ENCODE peak calls at places on chromosomes 1 and 21, in ten cellular contexts. C, Q, E, M, O, P, T, S, L and B are unnamed samples.

GRCh38 chr1:107459204-107459904 is 318.5 kb downstream of the NTNG1 start:
- ATAC-seq in C (no peak), Q (no peak), E (no peak), M (no peak), O (no peak), P (no peak), T (no peak), S (no peak), L (no peak), B (no peak)

GRCh38 chr1:24743404-24744211 is 1.6 kb upstream of the CLIC4 start:
- ATAC-seq in C (no peak), Q (no peak), E (no peak), M (no peak), O (no peak), P (no peak), T (no peak), S (no peak), L (no peak), B (no peak)

GRCh38 chr1:214514819-214515383 is 36.5 kb downstream of the PTPN14 start:
- ATAC-seq in C (no peak), Q (no peak), E (no peak), M (no peak), O (no peak), P (no peak), T (no peak), S (no peak), L (no peak), B (no peak)

GRCh38 chr1:3369437-3370076 is 84.9 kb upstream of the ARHGEF16 start:
- ATAC-seq in C (peak), Q (no peak), E (no peak), M (no peak), O (peak), P (no peak), T (no peak), S (no peak), L (peak), B (peak)

GRCh38 chr21:33443174-33443573 is 36.6 kb downstream of the TMEM50B start:
- ATAC-seq in C (peak), Q (no peak), E (no peak), M (no peak), O (no peak), P (no peak), T (no peak), S (no peak), L (no peak), B (no peak)

GRCh38 chr1:160052943-160053342 is 17.0 kb downstream of the KCNJ10 start:
- ATAC-seq in C (no peak), Q (no peak), E (no peak), M (no peak), O (no peak), P (no peak), T (no peak), S (no peak), L (no peak), B (no peak)

GRCh38 chr1:220339581-220339980 is 67.3 kb upstream of the RAB3GAP2 start:
- ATAC-seq in C (no peak), Q (no peak), E (no peak), M (no peak), O (no peak), P (no peak), T (no peak), S (no peak), L (no peak), B (no peak)

GRCh38 chr21:44943005-44943685 is 3.3 kb downstream of the SLX9 start:
- ATAC-seq in C (no peak), Q (no peak), E (no peak), M (no peak), O (no peak), P (no peak), T (no peak), S (no peak), L (no peak), B (no peak)

GRCh38 chr1:2451744-2452582 is 24.1 kb upstream of the PLCH2 start:
- ATAC-seq in C (no peak), Q (no peak), E (no peak), M (no peak), O (peak), P (no peak), T (no peak), S (no peak), L (peak), B (no peak)

GRCh38 chr1:1053682-1054081 is 20.4 kb downstream of the RNF223 start:
- ATAC-seq in C (no peak), Q (no peak), E (no peak), M (no peak), O (no peak), P (no peak), T (no peak), S (no peak), L (no peak), B (no peak)

GRCh38 chr1:86375688-86376087 is 20.4 kb downstream of the ODF2L start:
- ATAC-seq in C (no peak), Q (no peak), E (no peak), M (no peak), O (no peak), P (no peak), T (no peak), S (no peak), L (no peak), B (no peak)

GRCh38 chr1:39508857-39509305 is 17.4 kb downstream of the BMP8A start:
- ATAC-seq in C (no peak), Q (peak), E (no peak), M (peak), O (peak), P (no peak), T (no peak), S (peak), L (no peak), B (no peak)

GRCh38 chr1:155081472-155082300 is 3.0 kb downstream of the EFNA3 start:
- ATAC-seq in C (no peak), Q (no peak), E (no peak), M (no peak), O (no peak), P (no peak), T (no peak), S (no peak), L (no peak), B (no peak)

GRCh38 chr1:225541383-225541782 is 111.5 kb downstream of the ENAH start:
- ATAC-seq in C (no peak), Q (no peak), E (no peak), M (no peak), O (no peak), P (no peak), T (no peak), S (no peak), L (peak), B (no peak)

GRCh38 chr1:163399976-163400375 is 78.2 kb downstream of the NUF2 start:
- ATAC-seq in C (no peak), Q (no peak), E (no peak), M (no peak), O (no peak), P (no peak), T (no peak), S (no peak), L (no peak), B (no peak)

GRCh38 chr1:84973493-84974334 is 23.2 kb downstream of the MCOLN2 start:
- ATAC-seq in C (no peak), Q (no peak), E (peak), M (no peak), O (no peak), P (no peak), T (peak), S (peak), L (no peak), B (no peak)

GRCh38 chr21:37618081-37618480 is 251.5 kb downstream of the DYRK1A start:
- ATAC-seq in C (no peak), Q (no peak), E (no peak), M (no peak), O (no peak), P (no peak), T (no peak), S (no peak), L (no peak), B (no peak)